ENCODE peak calls at places on chromosomes 7 and 10, in four cellular contexts. D is HepG2, E is HCT116, X is K562. B is an unnamed sample.

GRCh38 chr7:128265906-128266300 is 24.8 kb downstream of the LEP start:
- DNase-seq in D (no peak), E (no peak), X (no peak), B (no peak)

GRCh38 chr7:43669286-43670081 is 59.8 kb downstream of the COA1 start:
- DNase-seq in D (no peak), E (no peak), X (no peak), B (no peak)

GRCh38 chr10:84452006-84452405 is 123.6 kb downstream of the CCSER2 start:
- DNase-seq in D (no peak), E (no peak), X (no peak), B (no peak)

GRCh38 chr10:132499367-132499685 is 38.3 kb upstream of the INPP5A start:
- DNase-seq in D (no peak), E (no peak), X (no peak), B (no peak)

GRCh38 chr7:50657341-50657873 is 92.2 kb upstream of the DDC start:
- DNase-seq in D (no peak), E (no peak), X (no peak), B (no peak)

GRCh38 chr7:131238260-131238940 is 89.3 kb upstream of the MKLN1 start:
- DNase-seq in D (peak; percentile 68), E (no peak), X (no peak), B (no peak)

GRCh38 chr7:89129600-89130375 is 334.3 kb upstream of the TEX47 start:
- DNase-seq in D (no peak), E (no peak), X (no peak), B (no peak)

GRCh38 chr7:150943453-150943814 is 34.7 kb downstream of the KCNH2 start:
- DNase-seq in D (no peak), E (no peak), X (no peak), B (no peak)

GRCh38 chr10:43955002-43955596 is 306.4 kb upstream of the ZNF32 start:
- DNase-seq in D (no peak), E (no peak), X (no peak), B (no peak)

DNA sequence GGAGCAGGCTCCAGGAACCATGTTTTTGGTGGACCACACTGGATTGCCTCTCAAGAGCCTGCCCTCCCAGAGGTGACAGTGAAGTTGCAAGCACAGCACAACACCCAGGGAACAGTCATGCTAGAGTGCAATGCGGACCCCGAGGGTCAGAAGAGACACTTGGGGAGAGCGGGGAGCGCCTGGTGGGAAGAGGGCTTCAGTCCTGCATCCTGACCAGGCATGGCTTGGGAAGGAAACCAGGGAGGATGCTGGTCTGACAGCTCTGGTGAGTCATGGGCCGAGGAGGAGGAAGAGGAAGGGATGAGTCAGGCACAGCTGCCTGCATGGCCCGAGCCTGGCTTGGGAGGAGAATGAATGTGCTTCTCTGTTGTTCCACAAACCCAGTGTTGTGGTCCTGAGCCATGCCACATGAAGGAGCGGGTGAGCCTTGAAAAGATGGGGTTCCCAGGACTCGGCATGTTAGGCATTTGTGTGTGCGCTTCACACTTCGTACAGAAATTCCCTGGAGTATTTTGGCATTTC is 29.5 kb upstream of the ANKRD2 start:
- DNase-seq in D (peak; percentile 50), E (peak; percentile 85), X (peak; percentile 59), B (peak; percentile 47)
- TF ChIP-seq JUND in D (no peak), E (peak; percentile 100), X (peak; percentile 95), B (no peak)

GRCh38 chr7:100126239-100126930 is 382 bp upstream of the MBLAC1 start:
- DNase-seq in D (no peak), E (no peak), X (no peak), B (no peak)
- TF ChIP-seq JUND in D (no peak), E (no peak), X (no peak), B (no peak)

GRCh38 chr7:98078197-98078870 is 28.3 kb upstream of the LMTK2 start:
- DNase-seq in D (no peak), E (no peak), X (no peak), B (no peak)

GRCh38 chr7:98075801-98076200 is 30.9 kb upstream of the LMTK2 start:
- DNase-seq in D (no peak), E (no peak), X (no peak), B (no peak)

GRCh38 chr7:98081351-98081750 is 25.3 kb upstream of the LMTK2 start:
- DNase-seq in D (no peak), E (no peak), X (no peak), B (no peak)

GRCh38 chr7:98077762-98078161 is 28.9 kb upstream of the LMTK2 start:
- DNase-seq in D (no peak), E (no peak), X (no peak), B (no peak)

DNA sequence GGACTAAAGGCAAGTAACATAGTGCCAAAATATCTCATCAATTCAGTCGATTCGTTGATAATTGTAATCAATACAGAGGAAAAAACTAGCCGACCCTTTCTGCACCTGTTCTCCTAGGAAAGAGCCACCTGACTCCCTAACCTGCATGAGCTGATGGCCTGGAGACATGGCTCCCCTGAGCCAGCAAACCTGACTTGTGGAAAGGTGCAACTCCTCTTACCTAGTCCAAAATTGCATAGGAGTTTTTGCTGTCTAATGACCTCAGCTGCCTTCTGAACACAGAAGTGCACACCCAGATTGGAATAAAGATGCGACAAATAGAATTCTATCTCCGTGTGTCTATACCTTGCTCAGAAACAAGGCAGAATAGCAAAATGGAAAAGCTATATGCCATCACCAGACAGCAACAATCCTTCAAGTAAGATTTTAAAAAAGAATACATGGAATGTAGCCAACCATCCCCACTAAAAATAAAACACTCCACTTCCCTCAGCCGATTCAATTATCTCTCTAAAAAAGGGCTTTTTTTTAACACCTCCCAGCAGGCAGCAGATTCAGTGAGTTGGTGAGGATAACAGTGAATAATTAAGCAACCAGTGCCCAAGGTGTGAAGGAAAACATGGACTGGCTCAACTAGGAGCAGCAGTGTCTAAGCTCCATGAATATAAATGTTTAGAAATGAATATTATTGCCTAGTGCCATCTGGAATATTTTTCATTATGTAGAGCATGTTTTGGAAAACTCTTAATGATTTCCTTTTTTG is 26.6 kb upstream of the LMTK2 start:
- DNase-seq in D (no peak), E (no peak), X (no peak), B (no peak)
- TF ChIP-seq JUND in D (no peak), E (no peak), X (no peak), B (no peak)

GRCh38 chr7:14938181-14938580 is 35.6 kb upstream of the DGKB start:
- DNase-seq in D (no peak), E (no peak), X (no peak), B (no peak)

GRCh38 chr7:14934831-14935230 is 32.3 kb upstream of the DGKB start:
- DNase-seq in D (no peak), E (no peak), X (no peak), B (no peak)

GRCh38 chr7:14931511-14932215 is 29.1 kb upstream of the DGKB start:
- DNase-seq in D (no peak), E (no peak), X (no peak), B (no peak)

GRCh38 chr7:14937580-14937979 is 35.0 kb upstream of the DGKB start:
- DNase-seq in D (no peak), E (no peak), X (no peak), B (no peak)

DNA sequence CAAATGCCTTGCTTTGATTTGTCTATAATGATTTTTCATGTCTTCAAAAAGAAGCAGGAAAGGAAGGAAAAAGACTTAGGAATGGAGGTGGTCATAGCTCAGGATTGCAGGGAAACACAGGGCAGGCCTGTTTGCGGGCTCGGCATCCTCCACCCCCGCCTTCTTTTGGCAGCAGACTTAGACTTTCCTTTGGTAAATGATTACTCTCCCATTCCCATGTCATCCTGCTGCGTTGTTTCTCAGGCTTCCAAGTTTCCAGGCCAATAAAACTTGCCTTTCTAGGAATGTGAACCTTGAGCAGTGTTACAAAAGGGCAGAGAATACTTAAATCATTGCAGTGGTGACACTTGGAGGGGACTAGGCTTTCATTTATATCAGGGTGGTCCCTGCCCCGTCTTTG is 34.0 kb upstream of the DGKB start:
- DNase-seq in D (no peak), E (no peak), X (no peak), B (no peak)
- TF ChIP-seq JUND in D (no peak), E (no peak), X (no peak), B (no peak)